ENCODE peak calls at places on chromosome 12, in six cellular contexts. One of them, this sample, is unnamed.

GRCh38 chr12:113418213-113418879 is 3.8 kb upstream of the SDSL start:
- DNase-seq in fibroblast of lung: peak; percentile 62
- DNase-seq in DND-41: no peak
- DNase-seq in esophagus squamous epithelium: no peak
- DNase-seq in GM23338: no peak
- DNase-seq in cardiac muscle cell: peak; percentile 81
- DNase-seq in this sample: no peak

GRCh38 chr12:62631531-62632520 is 165.2 kb downstream of the MON2 start:
- DNase-seq in fibroblast of lung: peak; percentile 73
- DNase-seq in DND-41: no peak
- DNase-seq in esophagus squamous epithelium: no peak
- DNase-seq in GM23338: peak; percentile 84
- DNase-seq in cardiac muscle cell: peak; percentile 91
- DNase-seq in this sample: no peak

GRCh38 chr12:123897221-123897620 is 75.4 kb downstream of the CCDC92 start:
- DNase-seq in fibroblast of lung: peak; percentile 44
- DNase-seq in DND-41: no peak
- DNase-seq in esophagus squamous epithelium: no peak
- DNase-seq in GM23338: no peak
- DNase-seq in cardiac muscle cell: peak; percentile 48
- DNase-seq in this sample: no peak

GRCh38 chr12:44584625-44585024 is 291.5 kb downstream of the NELL2 start:
- DNase-seq in fibroblast of lung: no peak
- DNase-seq in DND-41: no peak
- DNase-seq in esophagus squamous epithelium: no peak
- DNase-seq in GM23338: peak; percentile 61
- DNase-seq in cardiac muscle cell: no peak
- DNase-seq in this sample: no peak

GRCh38 chr12:11879306-11879705 is 191.4 kb upstream of the BCL2L14 start:
- DNase-seq in fibroblast of lung: no peak
- DNase-seq in DND-41: no peak
- DNase-seq in esophagus squamous epithelium: no peak
- DNase-seq in GM23338: no peak
- DNase-seq in cardiac muscle cell: peak; percentile 61
- DNase-seq in this sample: no peak

GRCh38 chr12:55446334-55446733 is 2.5 kb downstream of the OR6C2 start:
- DNase-seq in fibroblast of lung: no peak
- DNase-seq in DND-41: no peak
- DNase-seq in esophagus squamous epithelium: no peak
- DNase-seq in GM23338: peak; percentile 11
- DNase-seq in cardiac muscle cell: no peak
- DNase-seq in this sample: no peak

GRCh38 chr12:12721251-12721689 is 4.1 kb downstream of the CDKN1B start:
- DNase-seq in fibroblast of lung: no peak
- DNase-seq in DND-41: no peak
- DNase-seq in esophagus squamous epithelium: no peak
- DNase-seq in GM23338: no peak
- DNase-seq in cardiac muscle cell: no peak
- DNase-seq in this sample: no peak

GRCh38 chr12:54463034-54463433 is 10.4 kb downstream of the GTSF1 start:
- DNase-seq in fibroblast of lung: peak; percentile 68
- DNase-seq in DND-41: no peak
- DNase-seq in esophagus squamous epithelium: no peak
- DNase-seq in GM23338: no peak
- DNase-seq in cardiac muscle cell: peak; percentile 93
- DNase-seq in this sample: no peak

GRCh38 chr12:131783915-131784541 is 44.2 kb upstream of the MMP17 start:
- DNase-seq in fibroblast of lung: peak; percentile 82
- DNase-seq in DND-41: no peak
- DNase-seq in esophagus squamous epithelium: no peak
- DNase-seq in GM23338: peak; percentile 79
- DNase-seq in cardiac muscle cell: peak; percentile 68
- DNase-seq in this sample: no peak
- H3K4me3 ChIP-seq in fibroblast of lung: peak overlapping the region; percentile 18
- H3K4me3 ChIP-seq in DND-41: no peak overlapping the region
- H3K4me3 ChIP-seq in esophagus squamous epithelium: no peak overlapping the region
- H3K4me3 ChIP-seq in GM23338: no peak overlapping the region
- H3K4me3 ChIP-seq in cardiac muscle cell: no peak overlapping the region
- H3K4me3 ChIP-seq in this sample: no peak overlapping the region

DNA sequence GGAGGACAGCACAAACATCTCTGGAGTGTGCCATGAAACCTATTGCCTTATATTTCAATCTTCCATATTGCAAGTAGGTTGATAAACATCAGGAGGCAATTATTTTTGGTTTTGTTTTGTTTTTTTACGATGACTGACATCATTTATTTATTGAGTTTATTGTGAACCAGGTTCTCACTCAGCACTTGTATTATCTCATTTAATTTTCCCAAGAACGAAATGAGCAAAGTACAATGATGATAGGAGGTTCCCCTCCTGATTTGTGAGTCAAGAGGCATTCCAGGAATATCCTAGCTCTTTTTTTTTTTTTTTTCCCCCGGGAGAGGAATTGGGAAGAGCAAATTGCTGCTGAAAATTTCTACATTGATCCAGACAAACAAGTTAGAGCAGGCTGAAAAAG is 4.7 kb downstream of the SOCS2 start:
- DNase-seq in fibroblast of lung: no peak
- DNase-seq in DND-41: no peak
- DNase-seq in esophagus squamous epithelium: no peak
- DNase-seq in GM23338: no peak
- DNase-seq in cardiac muscle cell: no peak
- DNase-seq in this sample: no peak
- H3K4me3 ChIP-seq in fibroblast of lung: no peak overlapping the region
- H3K4me3 ChIP-seq in DND-41: peak overlapping the region; percentile 89
- H3K4me3 ChIP-seq in esophagus squamous epithelium: no peak overlapping the region
- H3K4me3 ChIP-seq in GM23338: no peak overlapping the region
- H3K4me3 ChIP-seq in cardiac muscle cell: no peak overlapping the region
- H3K4me3 ChIP-seq in this sample: no peak overlapping the region

DNA sequence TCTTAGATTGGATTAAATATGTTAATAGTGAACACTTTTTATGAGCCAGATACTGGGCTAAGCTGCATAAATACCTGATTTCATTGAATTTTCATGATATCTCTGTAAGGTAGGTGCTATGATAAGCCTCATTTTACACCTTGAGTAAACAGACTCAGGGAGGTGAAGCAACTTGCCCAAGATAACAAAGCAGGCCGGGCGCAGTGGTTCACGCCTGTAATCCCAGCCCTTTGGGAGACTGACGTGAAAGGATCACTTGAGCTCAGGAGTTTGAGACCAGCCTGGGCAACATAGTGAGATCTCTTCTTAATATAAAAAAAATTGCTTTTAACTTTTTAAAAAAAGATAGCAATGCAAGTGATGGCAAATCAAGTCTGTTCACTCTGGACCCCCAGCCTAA is 1.4 kb downstream of the GNB3 start:
- DNase-seq in fibroblast of lung: no peak
- DNase-seq in DND-41: no peak
- DNase-seq in esophagus squamous epithelium: no peak
- DNase-seq in GM23338: no peak
- DNase-seq in cardiac muscle cell: no peak
- DNase-seq in this sample: no peak
- H3K4me3 ChIP-seq in fibroblast of lung: no peak overlapping the region
- H3K4me3 ChIP-seq in DND-41: no peak overlapping the region
- H3K4me3 ChIP-seq in esophagus squamous epithelium: no peak overlapping the region
- H3K4me3 ChIP-seq in GM23338: no peak overlapping the region
- H3K4me3 ChIP-seq in cardiac muscle cell: no peak overlapping the region
- H3K4me3 ChIP-seq in this sample: no peak overlapping the region

DNA sequence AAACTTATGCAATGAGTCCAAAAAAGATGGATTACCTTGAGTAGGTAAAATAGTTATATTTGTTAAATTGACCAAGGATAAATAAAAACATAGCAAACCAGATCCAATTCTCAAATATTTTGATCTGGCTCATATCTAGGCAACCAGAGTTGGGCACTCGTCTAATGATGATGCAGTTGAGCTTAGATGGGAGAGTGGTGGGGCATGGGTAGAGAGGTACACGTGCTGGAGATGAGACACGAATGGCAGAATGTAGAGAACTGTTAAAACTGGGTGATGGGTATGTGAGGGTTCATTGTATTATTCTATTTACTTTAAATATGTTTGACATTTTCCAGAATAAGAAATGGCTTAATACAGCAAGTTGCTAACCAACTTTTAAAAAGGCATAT is 7.6 kb upstream of the RNF34 start:
- DNase-seq in fibroblast of lung: no peak
- DNase-seq in DND-41: no peak
- DNase-seq in esophagus squamous epithelium: no peak
- DNase-seq in GM23338: no peak
- DNase-seq in cardiac muscle cell: no peak
- DNase-seq in this sample: no peak
- H3K4me3 ChIP-seq in fibroblast of lung: no peak overlapping the region
- H3K4me3 ChIP-seq in DND-41: no peak overlapping the region
- H3K4me3 ChIP-seq in esophagus squamous epithelium: no peak overlapping the region
- H3K4me3 ChIP-seq in GM23338: no peak overlapping the region
- H3K4me3 ChIP-seq in cardiac muscle cell: no peak overlapping the region
- H3K4me3 ChIP-seq in this sample: no peak overlapping the region

GRCh38 chr12:92927055-92927435 is 2.0 kb downstream of the EEA1 start:
- DNase-seq in fibroblast of lung: peak; percentile 39
- DNase-seq in DND-41: peak; percentile 23
- DNase-seq in esophagus squamous epithelium: no peak
- DNase-seq in GM23338: peak; percentile 60
- DNase-seq in cardiac muscle cell: peak; percentile 43
- DNase-seq in this sample: peak; percentile 45

GRCh38 chr12:92928431-92928961 is 599 bp downstream of the EEA1 start:
- DNase-seq in fibroblast of lung: peak; percentile 12
- DNase-seq in DND-41: peak; percentile 57
- DNase-seq in esophagus squamous epithelium: no peak
- DNase-seq in GM23338: no peak
- DNase-seq in cardiac muscle cell: peak; percentile 25
- DNase-seq in this sample: no peak

GRCh38 chr12:92928962-92929915 is at the start of gene EEA1:
- DNase-seq in fibroblast of lung: peak; percentile 94
- DNase-seq in DND-41: peak; percentile 97
- DNase-seq in esophagus squamous epithelium: peak; percentile 85
- DNase-seq in GM23338: peak; percentile 97
- DNase-seq in cardiac muscle cell: peak; percentile 98
- DNase-seq in this sample: peak; percentile 90

GRCh38 chr12:92927436-92928116 is 1.5 kb downstream of the EEA1 start:
- DNase-seq in fibroblast of lung: peak; percentile 69
- DNase-seq in DND-41: no peak
- DNase-seq in esophagus squamous epithelium: no peak
- DNase-seq in GM23338: peak; percentile 70
- DNase-seq in cardiac muscle cell: peak; percentile 79
- DNase-seq in this sample: peak; percentile 51

DNA sequence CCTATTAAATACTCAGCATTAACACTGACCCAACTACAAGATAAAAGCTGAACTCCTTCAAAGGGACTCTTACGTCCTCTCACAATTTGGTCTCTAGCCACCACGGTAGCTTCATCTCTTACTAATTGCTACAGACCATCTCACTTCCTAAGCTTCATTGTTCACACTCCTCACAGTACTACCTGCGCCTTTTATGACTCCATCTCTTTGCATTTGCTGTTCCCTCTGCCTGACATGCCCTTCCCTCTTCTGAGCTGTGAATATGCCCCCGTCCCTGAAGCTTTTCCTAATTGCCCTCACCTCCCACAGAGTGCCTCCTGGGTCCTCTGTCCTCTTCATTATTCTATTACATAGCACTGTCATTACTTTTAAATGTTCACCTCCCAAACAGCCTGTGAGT is 2.5 kb downstream of the EEA1 start:
- DNase-seq in fibroblast of lung: no peak
- DNase-seq in DND-41: no peak
- DNase-seq in esophagus squamous epithelium: no peak
- DNase-seq in GM23338: no peak
- DNase-seq in cardiac muscle cell: no peak
- DNase-seq in this sample: no peak
- H3K4me3 ChIP-seq in fibroblast of lung: peak overlapping the region; percentile 86
- H3K4me3 ChIP-seq in DND-41: peak overlapping the region; percentile 83
- H3K4me3 ChIP-seq in esophagus squamous epithelium: peak overlapping the region; percentile 98
- H3K4me3 ChIP-seq in GM23338: peak overlapping the region; percentile 66
- H3K4me3 ChIP-seq in cardiac muscle cell: no peak overlapping the region
- H3K4me3 ChIP-seq in this sample: no peak overlapping the region

DNA sequence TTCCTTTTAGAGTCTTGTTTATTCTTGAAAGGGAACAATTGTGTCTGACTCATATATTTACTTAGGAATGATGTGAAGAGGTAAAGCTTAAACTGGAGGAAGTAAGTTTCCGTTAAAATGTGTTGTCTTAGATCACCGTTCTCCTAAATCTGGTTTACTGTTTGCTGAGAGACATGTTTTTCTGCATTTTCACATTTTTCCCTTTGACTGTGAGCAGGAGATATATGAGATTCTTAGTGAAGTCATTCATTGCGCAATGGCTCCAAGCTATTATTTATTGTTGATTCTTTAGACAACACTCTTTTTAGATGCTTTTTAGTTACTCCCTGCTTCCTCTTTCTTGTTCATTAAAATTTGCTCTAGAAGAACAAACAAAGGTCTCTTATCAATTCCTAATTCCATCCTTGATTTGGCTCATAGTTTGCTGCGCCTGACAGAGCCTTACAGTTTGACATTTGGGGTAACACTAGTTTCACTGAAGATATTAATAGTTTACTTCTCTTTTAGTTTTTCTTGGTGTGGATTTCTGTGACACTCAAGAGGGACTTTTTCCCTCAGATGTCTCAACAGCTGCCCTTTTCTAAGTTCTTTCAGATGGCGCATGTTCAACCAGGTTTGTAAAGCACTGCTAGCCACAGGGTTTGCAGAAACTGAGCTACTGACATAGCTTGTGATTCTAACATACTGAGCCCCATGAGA is 11.4 kb downstream of the CLECL1 start:
- DNase-seq in fibroblast of lung: peak; percentile 58
- DNase-seq in DND-41: no peak
- DNase-seq in esophagus squamous epithelium: no peak
- DNase-seq in GM23338: no peak
- DNase-seq in cardiac muscle cell: peak; percentile 22
- DNase-seq in this sample: no peak
- H3K4me3 ChIP-seq in fibroblast of lung: no peak overlapping the region
- H3K4me3 ChIP-seq in DND-41: no peak overlapping the region
- H3K4me3 ChIP-seq in esophagus squamous epithelium: no peak overlapping the region
- H3K4me3 ChIP-seq in GM23338: no peak overlapping the region
- H3K4me3 ChIP-seq in cardiac muscle cell: no peak overlapping the region
- H3K4me3 ChIP-seq in this sample: no peak overlapping the region

DNA sequence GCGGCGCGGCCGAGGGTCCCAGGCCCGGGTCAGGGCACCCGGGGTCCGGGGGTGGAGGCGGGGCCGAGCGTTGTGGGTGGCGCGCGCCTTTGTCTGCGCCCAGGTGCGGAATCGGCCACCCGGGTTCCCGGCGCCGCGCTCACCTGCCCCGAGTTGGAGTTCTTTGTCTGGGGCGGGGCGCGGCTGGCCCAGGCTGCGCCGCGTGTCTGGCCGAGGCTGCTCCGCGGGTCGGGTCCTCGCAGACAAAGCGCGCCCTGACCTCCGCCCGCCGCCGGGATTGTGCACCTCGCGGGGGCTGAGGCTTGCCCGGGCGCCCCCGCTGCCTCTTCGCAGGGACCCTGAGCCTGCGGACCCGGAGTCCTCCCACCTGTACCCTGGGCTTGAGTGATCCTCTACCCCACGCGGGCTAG is 50.0 kb downstream of the LRCOL1 start:
- DNase-seq in fibroblast of lung: no peak
- DNase-seq in DND-41: peak; percentile 37
- DNase-seq in esophagus squamous epithelium: no peak
- DNase-seq in GM23338: peak; percentile 56
- DNase-seq in cardiac muscle cell: no peak
- DNase-seq in this sample: no peak
- H3K4me3 ChIP-seq in fibroblast of lung: peak overlapping the region; percentile 55
- H3K4me3 ChIP-seq in DND-41: peak overlapping the region; percentile 72
- H3K4me3 ChIP-seq in esophagus squamous epithelium: peak overlapping the region; percentile 73
- H3K4me3 ChIP-seq in GM23338: peak overlapping the region; percentile 96
- H3K4me3 ChIP-seq in cardiac muscle cell: peak overlapping the region; percentile 56
- H3K4me3 ChIP-seq in this sample: peak overlapping the region; percentile 88

DNA sequence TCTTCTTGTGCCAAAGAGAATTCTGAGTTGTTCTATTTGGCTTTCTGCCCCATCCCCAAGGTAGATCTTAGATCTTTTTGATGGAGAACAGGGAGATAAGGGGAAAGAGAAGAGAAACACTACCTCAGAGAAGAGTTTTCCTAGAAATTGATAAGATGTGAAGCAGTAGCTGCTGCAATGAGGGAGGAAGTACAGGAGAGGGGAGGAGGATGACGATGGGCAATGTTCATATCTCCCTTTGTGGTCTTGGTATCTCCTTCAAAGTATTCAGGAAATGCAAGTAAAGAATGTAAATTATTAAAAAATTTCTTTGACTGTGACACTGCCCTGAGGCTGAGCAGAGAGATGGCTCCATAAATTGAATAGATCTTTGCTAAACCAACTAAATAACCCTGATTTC is 102.0 kb upstream of the NAP1L1 start:
- DNase-seq in fibroblast of lung: no peak
- DNase-seq in DND-41: no peak
- DNase-seq in esophagus squamous epithelium: no peak
- DNase-seq in GM23338: no peak
- DNase-seq in cardiac muscle cell: peak; percentile 86
- DNase-seq in this sample: no peak
- H3K4me3 ChIP-seq in fibroblast of lung: no peak overlapping the region
- H3K4me3 ChIP-seq in DND-41: no peak overlapping the region
- H3K4me3 ChIP-seq in esophagus squamous epithelium: no peak overlapping the region
- H3K4me3 ChIP-seq in GM23338: no peak overlapping the region
- H3K4me3 ChIP-seq in cardiac muscle cell: no peak overlapping the region
- H3K4me3 ChIP-seq in this sample: no peak overlapping the region